ENCODE peak calls at places on chromosome 4, in nine cellular contexts. S is progenitor cell of endocrine pancreas, H is astrocyte of the spinal cord, Y is HL-60, U is fibroblast of lung, C is bronchial epithelial cell, O is endothelial cell, V is thoracic aorta, Q is WTC11. G is an unnamed sample.

GRCh38 chr4:142312391-142312790 is 533.7 kb downstream of the INPP4B start:
- DNase-seq in S (no peak), H (no peak), Y (no peak), U (no peak), C (no peak), O (no peak), V (no peak), Q (no peak), G (no peak)

GRCh38 chr4:67084801-67085200 is 460.5 kb downstream of the CENPC start:
- DNase-seq in S (no peak), H (no peak), Y (no peak), U (no peak), C (no peak), O (no peak), V (no peak), Q (no peak), G (no peak)

GRCh38 chr4:128862608-128863313 is 53.3 kb downstream of the JADE1 start:
- DNase-seq in S (no peak), H (no peak), Y (no peak), U (no peak), C (peak; percentile 11), O (peak; percentile 26), V (no peak), Q (no peak), G (no peak)

GRCh38 chr4:144575181-144575580 is 70.8 kb upstream of the HHIP start:
- DNase-seq in S (no peak), H (no peak), Y (no peak), U (no peak), C (no peak), O (peak; percentile 10), V (no peak), Q (no peak), G (no peak)

GRCh38 chr4:55214172-55214571 is 88.8 kb upstream of the KDR start:
- DNase-seq in S (no peak), H (no peak), Y (no peak), U (no peak), C (peak; percentile 42), O (peak; percentile 59), V (no peak), Q (no peak), G (no peak)

GRCh38 chr4:10063544-10064300 is 42.4 kb upstream of the SLC2A9 start:
- DNase-seq in S (no peak), H (peak; percentile 66), Y (peak; percentile 33), U (peak; percentile 64), C (peak; percentile 80), O (peak; percentile 54), V (peak; percentile 54), Q (peak; percentile 48), G (no peak)

GRCh38 chr4:4334798-4335520 is 44.9 kb downstream of the ZBTB49 start:
- DNase-seq in S (peak; percentile 70), H (peak; percentile 45), Y (peak; percentile 24), U (peak; percentile 39), C (peak; percentile 34), O (peak; percentile 72), V (no peak), Q (peak; percentile 76), G (no peak)

GRCh38 chr4:156475322-156475721 is 496.3 kb downstream of the PDGFC start:
- DNase-seq in S (no peak), H (peak; percentile 80), Y (no peak), U (peak; percentile 82), C (peak; percentile 75), O (peak; percentile 5), V (no peak), Q (no peak), G (no peak)

GRCh38 chr4:110344165-110344564 is 131.8 kb upstream of the ENPEP start:
- DNase-seq in S (no peak), H (peak; percentile 46), Y (no peak), U (peak; percentile 8), C (no peak), O (peak; percentile 37), V (no peak), Q (no peak), G (no peak)

GRCh38 chr4:145179201-145179860 is 1.1 kb downstream of the OTUD4 start:
- DNase-seq in S (peak; percentile 32), H (peak; percentile 62), Y (peak; percentile 57), U (peak; percentile 53), C (peak; percentile 48), O (peak; percentile 51), V (no peak), Q (peak; percentile 36), G (no peak)

GRCh38 chr4:54384563-54384962 is 155.5 kb downstream of the PDGFRA start:
- DNase-seq in S (no peak), H (peak; percentile 50), Y (no peak), U (peak; percentile 34), C (peak; percentile 8), O (peak; percentile 21), V (no peak), Q (peak; percentile 19), G (no peak)

GRCh38 chr4:111778543-111778942 is 366.7 kb upstream of the FAM241A start:
- DNase-seq in S (no peak), H (no peak), Y (no peak), U (peak; percentile 2), C (no peak), O (no peak), V (no peak), Q (no peak), G (no peak)

GRCh38 chr4:75930152-75930551 is 10.7 kb downstream of the NAAA start:
- DNase-seq in S (no peak), H (no peak), Y (no peak), U (no peak), C (no peak), O (no peak), V (no peak), Q (no peak), G (no peak)

GRCh38 chr4:179755322-179755721 is 2313.1 kb upstream of the AGA start:
- DNase-seq in S (no peak), H (no peak), Y (no peak), U (peak; percentile 11), C (no peak), O (no peak), V (no peak), Q (no peak), G (no peak)

GRCh38 chr4:144985014-144985413 is 113.0 kb downstream of the ANAPC10 start:
- DNase-seq in S (no peak), H (no peak), Y (no peak), U (no peak), C (no peak), O (no peak), V (no peak), Q (no peak), G (no peak)

GRCh38 chr4:61200195-61200990 is at the start of gene ADGRL3:
- DNase-seq in S (peak; percentile 61), H (peak; percentile 50), Y (no peak), U (peak; percentile 50), C (no peak), O (peak; percentile 75), V (no peak), Q (peak; percentile 84), G (no peak)

GRCh38 chr4:23680616-23681518 is 209.0 kb downstream of the PPARGC1A start:
- DNase-seq in S (no peak), H (peak; percentile 7), Y (no peak), U (peak; percentile 45), C (no peak), O (no peak), V (no peak), Q (no peak), G (no peak)

GRCh38 chr4:151853034-151853433 is 92.2 kb upstream of the GATB start:
- DNase-seq in S (no peak), H (no peak), Y (peak; percentile 97), U (no peak), C (no peak), O (no peak), V (no peak), Q (no peak), G (no peak)

GRCh38 chr4:142715727-142716126 is 130.4 kb downstream of the INPP4B start:
- DNase-seq in S (no peak), H (no peak), Y (no peak), U (no peak), C (no peak), O (no peak), V (no peak), Q (no peak), G (no peak)

GRCh38 chr4:103075435-103075893 is 1.1 kb downstream of the SLC9B2 start:
- DNase-seq in S (no peak), H (peak; percentile 62), Y (no peak), U (peak; percentile 45), C (no peak), O (no peak), V (no peak), Q (no peak), G (no peak)

GRCh38 chr4:155608231-155608885 is 58.3 kb upstream of the GUCY1A1 start:
- DNase-seq in S (no peak), H (no peak), Y (no peak), U (peak; percentile 59), C (peak; percentile 7), O (no peak), V (no peak), Q (no peak), G (no peak)

GRCh38 chr4:184988611-184989010 is 29.7 kb upstream of the HELT start:
- DNase-seq in S (no peak), H (no peak), Y (no peak), U (no peak), C (no peak), O (no peak), V (no peak), Q (no peak), G (no peak)

GRCh38 chr4:1200425-1201035 is 28.1 kb upstream of the SPON2 start:
- DNase-seq in S (no peak), H (peak; percentile 81), Y (peak; percentile 36), U (peak; percentile 94), C (no peak), O (no peak), V (no peak), Q (peak; percentile 8), G (peak; percentile 22)
- TF ChIP-seq CTCF in S (no peak), H (no peak), Y (no peak), U (no peak), C (no peak), O (no peak), V (no peak), Q (no peak), G (no peak)

DNA sequence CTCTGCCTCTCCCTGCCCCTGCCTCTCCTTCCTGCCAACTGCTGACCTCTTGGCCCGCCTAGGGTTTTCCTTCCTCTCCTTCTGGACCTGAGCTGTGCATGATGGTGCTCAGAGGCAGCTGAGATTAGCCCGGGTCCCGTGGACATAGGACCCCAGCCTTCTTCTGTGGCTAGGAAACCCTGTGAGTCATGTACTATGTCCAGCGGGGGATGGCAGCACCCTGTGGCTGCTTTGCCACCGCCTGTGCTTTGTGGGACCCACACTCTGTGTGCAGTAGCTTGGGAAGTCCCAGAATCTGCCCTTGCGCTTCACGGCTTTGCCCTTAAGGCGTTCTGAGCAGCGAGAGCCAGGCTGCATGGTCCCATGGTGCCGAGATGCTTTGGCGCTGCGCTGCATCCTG is 105.5 kb upstream of the PSAPL1 start:
- DNase-seq in S (no peak), H (no peak), Y (no peak), U (no peak), C (no peak), O (no peak), V (no peak), Q (no peak), G (no peak)
- TF ChIP-seq CTCF in S (no peak), H (no peak), Y (no peak), U (no peak), C (no peak), O (no peak), V (no peak), Q (no peak), G (no peak)

GRCh38 chr4:56535915-56536314 is 30.3 kb downstream of the ARL9 start:
- DNase-seq in S (no peak), H (no peak), Y (no peak), U (no peak), C (no peak), O (no peak), V (no peak), Q (peak; percentile 17), G (no peak)
- TF ChIP-seq CTCF in S (no peak), H (no peak), Y (no peak), U (no peak), C (no peak), O (no peak), V (no peak), Q (no peak), G (no peak)

GRCh38 chr4:8940792-8941491 is 69.3 kb upstream of the HMX1 start:
- DNase-seq in S (no peak), H (no peak), Y (no peak), U (no peak), C (no peak), O (peak; percentile 50), V (no peak), Q (peak; percentile 57), G (no peak)
- TF ChIP-seq CTCF in S (peak; percentile 55), H (no peak), Y (no peak), U (no peak), C (no peak), O (peak; percentile 15), V (no peak), Q (no peak), G (no peak)

G was measured in omental fat pad.